ENCODE peak calls at places on chromosomes 13 and 19, in seven cellular contexts. One of them, this sample, is unnamed.
A peak's percentile ranks its signal among the peaks of the same experiment; 100 is the strongest.

GRCh38 chr19:47509973-47510372 is 4.9 kb downstream of the NAPA start:
- DNase-seq in stimulated activated CD4-positive, alpha-beta T cell treated with anti-CD3 and anti-CD28 coated beads, Interleukin-1b, Interleukin-23, amount 100 ng/mL, for 24 hours: no peak
- DNase-seq in tibial nerve: no peak
- DNase-seq in myocyte: peak; percentile 84
- DNase-seq in non-pigmented ciliary epithelial cell: no peak
- DNase-seq in thoracic aorta: peak; percentile 40
- DNase-seq in activated T-helper 1 cell treated with anti-CD3 and anti-CD28 coated beads, Interleukin-12 subunit alpha, Interleukin-12 subunit beta, Interleukin-2, Interleukin-4 antibody, amounts not matched to agents 30 ng/mL and 10 ng/mL and 1 ng/mL, durations not matched to agents 14 hours and 24 hours and 36 hours: no peak
- DNase-seq in this sample: no peak

GRCh38 chr13:44273991-44274810 is 99.4 kb upstream of the SERP2 start:
- DNase-seq in stimulated activated CD4-positive, alpha-beta T cell treated with anti-CD3 and anti-CD28 coated beads, Interleukin-1b, Interleukin-23, amount 100 ng/mL, for 24 hours: no peak
- DNase-seq in tibial nerve: no peak
- DNase-seq in non-pigmented ciliary epithelial cell: no peak
- DNase-seq in myocyte: peak; percentile 66
- DNase-seq in activated T-helper 1 cell treated with anti-CD3 and anti-CD28 coated beads, Interleukin-12 subunit alpha, Interleukin-12 subunit beta, Interleukin-2, Interleukin-4 antibody, amounts not matched to agents 30 ng/mL and 10 ng/mL and 1 ng/mL, durations not matched to agents 14 hours and 24 hours and 36 hours: peak; percentile 22
- DNase-seq in thoracic aorta: no peak
- DNase-seq in this sample: no peak

GRCh38 chr13:112684041-112684440 is 5.8 kb upstream of the ATP11A start:
- DNase-seq in thoracic aorta: no peak
- DNase-seq in non-pigmented ciliary epithelial cell: no peak
- DNase-seq in tibial nerve: no peak
- DNase-seq in myocyte: no peak
- DNase-seq in activated T-helper 1 cell treated with anti-CD3 and anti-CD28 coated beads, Interleukin-12 subunit alpha, Interleukin-12 subunit beta, Interleukin-2, Interleukin-4 antibody, amounts not matched to agents 30 ng/mL and 10 ng/mL and 1 ng/mL, durations not matched to agents 14 hours and 24 hours and 36 hours: no peak
- DNase-seq in stimulated activated CD4-positive, alpha-beta T cell treated with anti-CD3 and anti-CD28 coated beads, Interleukin-1b, Interleukin-23, amount 100 ng/mL, for 24 hours: no peak
- DNase-seq in this sample: no peak

GRCh38 chr13:40251343-40252032 is 415.0 kb downstream of the FOXO1 start:
- DNase-seq in activated T-helper 1 cell treated with anti-CD3 and anti-CD28 coated beads, Interleukin-12 subunit alpha, Interleukin-12 subunit beta, Interleukin-2, Interleukin-4 antibody, amounts not matched to agents 30 ng/mL and 10 ng/mL and 1 ng/mL, durations not matched to agents 14 hours and 24 hours and 36 hours: peak; percentile 4
- DNase-seq in stimulated activated CD4-positive, alpha-beta T cell treated with anti-CD3 and anti-CD28 coated beads, Interleukin-1b, Interleukin-23, amount 100 ng/mL, for 24 hours: no peak
- DNase-seq in myocyte: no peak
- DNase-seq in thoracic aorta: no peak
- DNase-seq in tibial nerve: no peak
- DNase-seq in non-pigmented ciliary epithelial cell: no peak
- DNase-seq in this sample: no peak

GRCh38 chr13:94710881-94711560 is 1.3 kb downstream of the SOX21 start:
- DNase-seq in tibial nerve: no peak
- DNase-seq in stimulated activated CD4-positive, alpha-beta T cell treated with anti-CD3 and anti-CD28 coated beads, Interleukin-1b, Interleukin-23, amount 100 ng/mL, for 24 hours: no peak
- DNase-seq in thoracic aorta: no peak
- DNase-seq in non-pigmented ciliary epithelial cell: no peak
- DNase-seq in myocyte: no peak
- DNase-seq in activated T-helper 1 cell treated with anti-CD3 and anti-CD28 coated beads, Interleukin-12 subunit alpha, Interleukin-12 subunit beta, Interleukin-2, Interleukin-4 antibody, amounts not matched to agents 30 ng/mL and 10 ng/mL and 1 ng/mL, durations not matched to agents 14 hours and 24 hours and 36 hours: no peak
- DNase-seq in this sample: no peak

GRCh38 chr13:77397636-77398035 is 70.7 kb upstream of the MYCBP2 start:
- DNase-seq in myocyte: peak; percentile 35
- DNase-seq in stimulated activated CD4-positive, alpha-beta T cell treated with anti-CD3 and anti-CD28 coated beads, Interleukin-1b, Interleukin-23, amount 100 ng/mL, for 24 hours: no peak
- DNase-seq in tibial nerve: no peak
- DNase-seq in non-pigmented ciliary epithelial cell: no peak
- DNase-seq in thoracic aorta: no peak
- DNase-seq in activated T-helper 1 cell treated with anti-CD3 and anti-CD28 coated beads, Interleukin-12 subunit alpha, Interleukin-12 subunit beta, Interleukin-2, Interleukin-4 antibody, amounts not matched to agents 30 ng/mL and 10 ng/mL and 1 ng/mL, durations not matched to agents 14 hours and 24 hours and 36 hours: no peak
- DNase-seq in this sample: no peak

GRCh38 chr13:40192516-40193257 is 473.8 kb downstream of the FOXO1 start:
- DNase-seq in stimulated activated CD4-positive, alpha-beta T cell treated with anti-CD3 and anti-CD28 coated beads, Interleukin-1b, Interleukin-23, amount 100 ng/mL, for 24 hours: no peak
- DNase-seq in tibial nerve: no peak
- DNase-seq in myocyte: peak; percentile 40
- DNase-seq in non-pigmented ciliary epithelial cell: no peak
- DNase-seq in activated T-helper 1 cell treated with anti-CD3 and anti-CD28 coated beads, Interleukin-12 subunit alpha, Interleukin-12 subunit beta, Interleukin-2, Interleukin-4 antibody, amounts not matched to agents 30 ng/mL and 10 ng/mL and 1 ng/mL, durations not matched to agents 14 hours and 24 hours and 36 hours: no peak
- DNase-seq in thoracic aorta: no peak
- DNase-seq in this sample: no peak

GRCh38 chr19:4183967-4184717 is 1.7 kb downstream of the ANKRD24 start:
- DNase-seq in thoracic aorta: no peak
- DNase-seq in non-pigmented ciliary epithelial cell: no peak
- DNase-seq in tibial nerve: no peak
- DNase-seq in myocyte: peak; percentile 68
- DNase-seq in activated T-helper 1 cell treated with anti-CD3 and anti-CD28 coated beads, Interleukin-12 subunit alpha, Interleukin-12 subunit beta, Interleukin-2, Interleukin-4 antibody, amounts not matched to agents 30 ng/mL and 10 ng/mL and 1 ng/mL, durations not matched to agents 14 hours and 24 hours and 36 hours: no peak
- DNase-seq in stimulated activated CD4-positive, alpha-beta T cell treated with anti-CD3 and anti-CD28 coated beads, Interleukin-1b, Interleukin-23, amount 100 ng/mL, for 24 hours: no peak
- DNase-seq in this sample: no peak

GRCh38 chr13:21850013-21851006 is 179.4 kb downstream of the FGF9 start:
- DNase-seq in stimulated activated CD4-positive, alpha-beta T cell treated with anti-CD3 and anti-CD28 coated beads, Interleukin-1b, Interleukin-23, amount 100 ng/mL, for 24 hours: no peak
- DNase-seq in myocyte: no peak
- DNase-seq in tibial nerve: no peak
- DNase-seq in activated T-helper 1 cell treated with anti-CD3 and anti-CD28 coated beads, Interleukin-12 subunit alpha, Interleukin-12 subunit beta, Interleukin-2, Interleukin-4 antibody, amounts not matched to agents 30 ng/mL and 10 ng/mL and 1 ng/mL, durations not matched to agents 14 hours and 24 hours and 36 hours: no peak
- DNase-seq in thoracic aorta: no peak
- DNase-seq in non-pigmented ciliary epithelial cell: no peak
- DNase-seq in this sample: no peak

GRCh38 chr13:84211048-84211447 is 328.8 kb upstream of the SLITRK1 start:
- DNase-seq in thoracic aorta: no peak
- DNase-seq in non-pigmented ciliary epithelial cell: no peak
- DNase-seq in stimulated activated CD4-positive, alpha-beta T cell treated with anti-CD3 and anti-CD28 coated beads, Interleukin-1b, Interleukin-23, amount 100 ng/mL, for 24 hours: no peak
- DNase-seq in tibial nerve: no peak
- DNase-seq in myocyte: no peak
- DNase-seq in activated T-helper 1 cell treated with anti-CD3 and anti-CD28 coated beads, Interleukin-12 subunit alpha, Interleukin-12 subunit beta, Interleukin-2, Interleukin-4 antibody, amounts not matched to agents 30 ng/mL and 10 ng/mL and 1 ng/mL, durations not matched to agents 14 hours and 24 hours and 36 hours: no peak
- DNase-seq in this sample: no peak

GRCh38 chr19:4474504-4475136 is 2.5 kb downstream of the HDGFL2 start:
- DNase-seq in tibial nerve: no peak
- DNase-seq in non-pigmented ciliary epithelial cell: no peak
- DNase-seq in myocyte: peak; percentile 12
- DNase-seq in thoracic aorta: no peak
- DNase-seq in activated T-helper 1 cell treated with anti-CD3 and anti-CD28 coated beads, Interleukin-12 subunit alpha, Interleukin-12 subunit beta, Interleukin-2, Interleukin-4 antibody, amounts not matched to agents 30 ng/mL and 10 ng/mL and 1 ng/mL, durations not matched to agents 14 hours and 24 hours and 36 hours: no peak
- DNase-seq in stimulated activated CD4-positive, alpha-beta T cell treated with anti-CD3 and anti-CD28 coated beads, Interleukin-1b, Interleukin-23, amount 100 ng/mL, for 24 hours: no peak
- DNase-seq in this sample: no peak

GRCh38 chr13:77832339-77833100 is 86.1 kb downstream of the EDNRB start:
- DNase-seq in stimulated activated CD4-positive, alpha-beta T cell treated with anti-CD3 and anti-CD28 coated beads, Interleukin-1b, Interleukin-23, amount 100 ng/mL, for 24 hours: no peak
- DNase-seq in tibial nerve: no peak
- DNase-seq in thoracic aorta: no peak
- DNase-seq in myocyte: peak; percentile 32
- DNase-seq in non-pigmented ciliary epithelial cell: no peak
- DNase-seq in activated T-helper 1 cell treated with anti-CD3 and anti-CD28 coated beads, Interleukin-12 subunit alpha, Interleukin-12 subunit beta, Interleukin-2, Interleukin-4 antibody, amounts not matched to agents 30 ng/mL and 10 ng/mL and 1 ng/mL, durations not matched to agents 14 hours and 24 hours and 36 hours: no peak
- DNase-seq in this sample: no peak

GRCh38 chr19:31223805-31224534 is 125.3 kb downstream of the TSHZ3 start:
- DNase-seq in stimulated activated CD4-positive, alpha-beta T cell treated with anti-CD3 and anti-CD28 coated beads, Interleukin-1b, Interleukin-23, amount 100 ng/mL, for 24 hours: no peak
- DNase-seq in myocyte: peak; percentile 46
- DNase-seq in activated T-helper 1 cell treated with anti-CD3 and anti-CD28 coated beads, Interleukin-12 subunit alpha, Interleukin-12 subunit beta, Interleukin-2, Interleukin-4 antibody, amounts not matched to agents 30 ng/mL and 10 ng/mL and 1 ng/mL, durations not matched to agents 14 hours and 24 hours and 36 hours: no peak
- DNase-seq in tibial nerve: no peak
- DNase-seq in non-pigmented ciliary epithelial cell: peak; percentile 91
- DNase-seq in thoracic aorta: no peak
- DNase-seq in this sample: no peak

GRCh38 chr19:10431943-10432735 is 11.8 kb downstream of the PDE4A start:
- DNase-seq in stimulated activated CD4-positive, alpha-beta T cell treated with anti-CD3 and anti-CD28 coated beads, Interleukin-1b, Interleukin-23, amount 100 ng/mL, for 24 hours: no peak
- DNase-seq in activated T-helper 1 cell treated with anti-CD3 and anti-CD28 coated beads, Interleukin-12 subunit alpha, Interleukin-12 subunit beta, Interleukin-2, Interleukin-4 antibody, amounts not matched to agents 30 ng/mL and 10 ng/mL and 1 ng/mL, durations not matched to agents 14 hours and 24 hours and 36 hours: no peak
- DNase-seq in thoracic aorta: no peak
- DNase-seq in tibial nerve: no peak
- DNase-seq in non-pigmented ciliary epithelial cell: no peak
- DNase-seq in myocyte: peak; percentile 19
- DNase-seq in this sample: no peak

GRCh38 chr19:38384209-38385027 is 3.4 kb downstream of the GGN start:
- DNase-seq in myocyte: peak; percentile 20
- DNase-seq in non-pigmented ciliary epithelial cell: no peak
- DNase-seq in activated T-helper 1 cell treated with anti-CD3 and anti-CD28 coated beads, Interleukin-12 subunit alpha, Interleukin-12 subunit beta, Interleukin-2, Interleukin-4 antibody, amounts not matched to agents 30 ng/mL and 10 ng/mL and 1 ng/mL, durations not matched to agents 14 hours and 24 hours and 36 hours: no peak
- DNase-seq in tibial nerve: no peak
- DNase-seq in thoracic aorta: no peak
- DNase-seq in stimulated activated CD4-positive, alpha-beta T cell treated with anti-CD3 and anti-CD28 coated beads, Interleukin-1b, Interleukin-23, amount 100 ng/mL, for 24 hours: no peak
- DNase-seq in this sample: no peak

GRCh38 chr19:47232422-47233211 is 1.6 kb upstream of the BBC3 start:
- DNase-seq in tibial nerve: no peak
- DNase-seq in thoracic aorta: no peak
- DNase-seq in stimulated activated CD4-positive, alpha-beta T cell treated with anti-CD3 and anti-CD28 coated beads, Interleukin-1b, Interleukin-23, amount 100 ng/mL, for 24 hours: no peak
- DNase-seq in activated T-helper 1 cell treated with anti-CD3 and anti-CD28 coated beads, Interleukin-12 subunit alpha, Interleukin-12 subunit beta, Interleukin-2, Interleukin-4 antibody, amounts not matched to agents 30 ng/mL and 10 ng/mL and 1 ng/mL, durations not matched to agents 14 hours and 24 hours and 36 hours: no peak
- DNase-seq in myocyte: peak; percentile 59
- DNase-seq in non-pigmented ciliary epithelial cell: no peak
- DNase-seq in this sample: no peak

GRCh38 chr13:93708323-93709075 is 481.9 kb downstream of the GPC6 start:
- DNase-seq in thoracic aorta: no peak
- DNase-seq in activated T-helper 1 cell treated with anti-CD3 and anti-CD28 coated beads, Interleukin-12 subunit alpha, Interleukin-12 subunit beta, Interleukin-2, Interleukin-4 antibody, amounts not matched to agents 30 ng/mL and 10 ng/mL and 1 ng/mL, durations not matched to agents 14 hours and 24 hours and 36 hours: no peak
- DNase-seq in non-pigmented ciliary epithelial cell: no peak
- DNase-seq in myocyte: no peak
- DNase-seq in stimulated activated CD4-positive, alpha-beta T cell treated with anti-CD3 and anti-CD28 coated beads, Interleukin-1b, Interleukin-23, amount 100 ng/mL, for 24 hours: no peak
- DNase-seq in tibial nerve: no peak
- DNase-seq in this sample: no peak

This sample was measured in omental fat pad.